ENCODE peak calls at places on chromosomes 3 and 15, in four cellular contexts. U, J, N and K are unnamed samples.

GRCh38 chr3:131960324-131960723 is 74.5 kb downstream of the CPNE4 start:
- DNase-seq in U (no peak), J (no peak), N (no peak), K (no peak)

GRCh38 chr3:133812872-133813271 is 7.3 kb downstream of the SRPRB start:
- DNase-seq in U (no peak), J (no peak), N (no peak), K (no peak)

GRCh38 chr3:31968391-31968926 is 12.6 kb downstream of the OSBPL10 start:
- DNase-seq in U (peak; percentile 56), J (no peak), N (no peak), K (no peak)

GRCh38 chr3:146222204-146223046 is 28.5 kb downstream of the PLSCR4 start:
- DNase-seq in U (peak; percentile 40), J (no peak), N (peak; percentile 63), K (no peak)

GRCh38 chr15:84034831-84035753 is 200.5 kb upstream of the GOLGA6L4 start:
- DNase-seq in U (peak; percentile 4), J (no peak), N (no peak), K (peak; percentile 36)

GRCh38 chr15:90086868-90087268 is 15.4 kb downstream of the IDH2 start:
- DNase-seq in U (no peak), J (peak; percentile 44), N (peak; percentile 55), K (peak; percentile 71)

GRCh38 chr3:183591881-183592521 is 36.5 kb upstream of the KLHL6 start:
- DNase-seq in U (no peak), J (no peak), N (no peak), K (peak; percentile 69)

GRCh38 chr3:184015381-184016019 is 2.2 kb downstream of the ABCC5 start:
- DNase-seq in U (no peak), J (no peak), N (peak; percentile 60), K (no peak)

GRCh38 chr3:11238057-11238456 is 34.1 kb upstream of the ATG7 start:
- DNase-seq in U (no peak), J (no peak), N (no peak), K (no peak)

GRCh38 chr3:117104792-117105191 is 395.2 kb downstream of the TUSC7 start:
- DNase-seq in U (no peak), J (no peak), N (no peak), K (no peak)

GRCh38 chr15:26891448-26891881 is 24.6 kb downstream of the GABRA5 start:
- DNase-seq in U (peak; percentile 16), J (no peak), N (no peak), K (peak; percentile 42)

GRCh38 chr15:47741082-47741481 is 23.8 kb downstream of the SEMA6D start:
- DNase-seq in U (no peak), J (no peak), N (no peak), K (no peak)

GRCh38 chr15:51483985-51484384 is 138.6 kb downstream of the DMXL2 start:
- DNase-seq in U (no peak), J (no peak), N (no peak), K (no peak)

GRCh38 chr3:80244390-80244789 is 476.6 kb upstream of the ROBO1 start:
- DNase-seq in U (no peak), J (no peak), N (peak; percentile 7), K (no peak)

GRCh38 chr3:140234256-140234655 is 299.3 kb downstream of the CLSTN2 start:
- DNase-seq in U (no peak), J (no peak), N (no peak), K (no peak)

GRCh38 chr3:11690863-11691833 is 47.4 kb upstream of the VGLL4 start:
- DNase-seq in U (peak; percentile 52), J (no peak), N (no peak), K (no peak)

GRCh38 chr3:134328147-134328591 is 46.1 kb downstream of the AMOTL2 start:
- DNase-seq in U (no peak), J (no peak), N (no peak), K (no peak)

GRCh38 chr3:9183011-9183410 is 66.4 kb downstream of the SRGAP3 start:
- DNase-seq in U (no peak), J (no peak), N (no peak), K (no peak)

GRCh38 chr3:121752261-121752660 is 2.7 kb upstream of the GOLGB1 start:
- DNase-seq in U (no peak), J (no peak), N (no peak), K (no peak)

GRCh38 chr3:141278196-141279073 is 46.8 kb downstream of the PXYLP1 start:
- DNase-seq in U (no peak), J (no peak), N (no peak), K (no peak)

GRCh38 chr3:71066849-71067261 is 516.7 kb downstream of the FOXP1 start:
- DNase-seq in U (no peak), J (peak; percentile 66), N (no peak), K (no peak)

GRCh38 chr3:46985588-46985987 is 6.1 kb downstream of the NBEAL2 start:
- DNase-seq in U (no peak), J (no peak), N (no peak), K (no peak)

GRCh38 chr3:111895079-111895478 is 36.0 kb downstream of the PHLDB2 start:
- DNase-seq in U (no peak), J (no peak), N (no peak), K (peak; percentile 14)

GRCh38 chr15:56917652-56918045 is 795 bp upstream of the TCF12 start:
- DNase-seq in U (no peak), J (no peak), N (no peak), K (peak; percentile 19)

GRCh38 chr3:52655895-52656294 is 29.8 kb downstream of the PBRM1 start:
- DNase-seq in U (no peak), J (no peak), N (no peak), K (no peak)

GRCh38 chr3:11601446-11602241 is 42.1 kb downstream of the VGLL4 start:
- DNase-seq in U (no peak), J (no peak), N (no peak), K (peak; percentile 86)

GRCh38 chr3:158845748-158846350 is 44.0 kb downstream of the MFSD1 start:
- DNase-seq in U (no peak), J (no peak), N (no peak), K (peak; percentile 62)

GRCh38 chr3:186821429-186822367 is 15.4 kb upstream of the RFC4 start:
- DNase-seq in U (no peak), J (no peak), N (no peak), K (peak; percentile 52)

GRCh38 chr15:36426696-36427095 is 152.7 kb upstream of the CDIN1 start:
- DNase-seq in U (no peak), J (no peak), N (no peak), K (no peak)

GRCh38 chr15:40306908-40307307 is 827 bp downstream of the PLCB2 start:
- DNase-seq in U (no peak), J (no peak), N (no peak), K (no peak)

GRCh38 chr3:34155108-34155507 is 356.7 kb downstream of the PDCD6IP start:
- DNase-seq in U (no peak), J (no peak), N (no peak), K (no peak)
- TF ChIP-seq CTCF in U (no peak), J (no peak), N (no peak), K (no peak)

DNA sequence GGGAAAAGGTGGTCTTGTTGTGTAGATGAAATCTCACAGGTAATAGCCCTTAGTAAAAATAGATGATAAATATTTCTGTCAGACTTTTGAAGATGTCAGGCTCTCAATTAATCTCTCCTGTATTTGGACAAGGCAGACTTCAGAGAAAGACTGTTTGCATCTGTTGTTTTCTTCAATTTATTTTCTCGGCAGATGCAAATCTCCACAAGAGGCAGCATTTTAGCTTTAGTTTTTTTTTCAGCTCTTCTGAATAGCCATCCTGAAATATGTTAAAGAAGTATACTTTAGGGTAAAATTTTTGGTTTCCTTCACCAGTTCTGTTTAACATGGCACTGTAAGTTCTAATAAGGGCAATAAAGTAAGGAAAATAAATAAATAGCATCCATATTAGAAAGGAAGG is 685.1 kb downstream of the SI start:
- DNase-seq in U (no peak), J (no peak), N (no peak), K (no peak)
- TF ChIP-seq CTCF in U (peak; percentile 18), J (no peak), N (no peak), K (no peak)

GRCh38 chr3:55633333-55633732 is 146.2 kb upstream of the WNT5A start:
- DNase-seq in U (no peak), J (no peak), N (no peak), K (no peak)
- TF ChIP-seq CTCF in U (peak; percentile 13), J (no peak), N (no peak), K (no peak)

GRCh38 chr15:72380743-72381142 is 4.9 kb upstream of the HEXA start:
- DNase-seq in U (no peak), J (no peak), N (no peak), K (no peak)

GRCh38 chr15:72379856-72380255 is 4.0 kb upstream of the HEXA start:
- DNase-seq in U (no peak), J (no peak), N (no peak), K (no peak)

DNA sequence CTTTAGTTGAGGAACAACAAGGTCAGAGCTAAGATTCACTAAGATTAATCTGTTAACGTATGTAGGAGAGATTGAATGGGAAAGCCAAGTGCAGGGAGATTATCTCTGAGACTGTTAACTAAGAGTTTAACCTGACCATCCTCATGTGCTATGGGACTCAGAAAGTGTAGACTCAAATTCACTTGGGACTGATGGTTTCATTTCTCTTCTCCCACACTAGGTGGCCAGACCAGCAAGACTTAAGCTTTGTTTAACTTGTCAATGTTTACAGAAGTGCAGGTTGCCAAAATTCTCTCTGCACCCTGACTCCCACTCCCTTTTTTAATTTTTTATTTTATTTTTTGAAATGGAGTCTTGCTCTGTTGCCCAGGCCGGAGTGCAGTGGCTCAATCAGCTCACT is 6.3 kb upstream of the HEXA start:
- DNase-seq in U (no peak), J (no peak), N (no peak), K (peak; percentile 26)
- TF ChIP-seq CTCF in U (peak; percentile 44), J (no peak), N (peak; percentile 16), K (peak; percentile 15)